ENCODE peak calls at places on chromosomes 4 and X, in ten cellular contexts. One of them, this sample, is unnamed.
A peak's percentile ranks its signal among the peaks of the same experiment; 100 is the strongest.

GRCh38 chr4:16684083-16684482 is 214.4 kb downstream of the LDB2 start:
- DNase-seq in H9: no peak
- DNase-seq in WTC11: no peak
- DNase-seq in tibial nerve: no peak
- DNase-seq in tibial artery: no peak
- DNase-seq in A549: no peak
- DNase-seq in fibroblast of mammary gland: peak; percentile 56
- DNase-seq in IMR-90: peak; percentile 91
- DNase-seq in GM12865: no peak
- DNase-seq in AG09309: peak; percentile 78
- DNase-seq in this sample: no peak

GRCh38 chr4:94516067-94516466 is 64.3 kb downstream of the PDLIM5 start:
- DNase-seq in H9: no peak
- DNase-seq in WTC11: no peak
- DNase-seq in tibial nerve: no peak
- DNase-seq in tibial artery: no peak
- DNase-seq in A549: no peak
- DNase-seq in fibroblast of mammary gland: peak; percentile 78
- DNase-seq in IMR-90: peak; percentile 95
- DNase-seq in GM12865: no peak
- DNase-seq in AG09309: no peak
- DNase-seq in this sample: no peak

GRCh38 chr4:174757736-174758135 is 71.3 kb downstream of the GLRA3 start:
- DNase-seq in H9: peak; percentile 42
- DNase-seq in WTC11: peak; percentile 20
- DNase-seq in tibial nerve: no peak
- DNase-seq in tibial artery: no peak
- DNase-seq in A549: no peak
- DNase-seq in fibroblast of mammary gland: no peak
- DNase-seq in IMR-90: no peak
- DNase-seq in GM12865: no peak
- DNase-seq in AG09309: no peak
- DNase-seq in this sample: no peak

GRCh38 chr4:138241281-138242075 is 671 bp downstream of the SLC7A11 start:
- DNase-seq in H9: no peak
- DNase-seq in WTC11: no peak
- DNase-seq in tibial nerve: no peak
- DNase-seq in tibial artery: no peak
- DNase-seq in A549: no peak
- DNase-seq in fibroblast of mammary gland: peak; percentile 28
- DNase-seq in IMR-90: peak; percentile 38
- DNase-seq in GM12865: peak; percentile 33
- DNase-seq in AG09309: no peak
- DNase-seq in this sample: no peak

GRCh38 chrX:118254611-118255010 is 91.3 kb upstream of the WDR44 start:
- DNase-seq in H9: peak; percentile 31
- DNase-seq in WTC11: peak; percentile 58
- DNase-seq in tibial nerve: peak; percentile 84
- DNase-seq in tibial artery: peak; percentile 64
- DNase-seq in A549: peak; percentile 25
- DNase-seq in fibroblast of mammary gland: peak; percentile 60
- DNase-seq in IMR-90: peak; percentile 57
- DNase-seq in GM12865: peak; percentile 61
- DNase-seq in AG09309: no peak
- DNase-seq in this sample: peak; percentile 42

GRCh38 chr4:23717528-23718248 is 172.2 kb downstream of the PPARGC1A start:
- DNase-seq in H9: no peak
- DNase-seq in WTC11: no peak
- DNase-seq in tibial nerve: no peak
- DNase-seq in tibial artery: no peak
- DNase-seq in A549: peak; percentile 37
- DNase-seq in fibroblast of mammary gland: peak; percentile 42
- DNase-seq in IMR-90: peak; percentile 31
- DNase-seq in GM12865: peak; percentile 7
- DNase-seq in AG09309: no peak
- DNase-seq in this sample: peak; percentile 27

GRCh38 chr4:177802149-177802548 is 359.9 kb upstream of the AGA start:
- DNase-seq in H9: no peak
- DNase-seq in WTC11: no peak
- DNase-seq in tibial nerve: no peak
- DNase-seq in tibial artery: no peak
- DNase-seq in A549: no peak
- DNase-seq in fibroblast of mammary gland: no peak
- DNase-seq in IMR-90: no peak
- DNase-seq in GM12865: no peak
- DNase-seq in AG09309: no peak
- DNase-seq in this sample: no peak

GRCh38 chrX:153408221-153408721 is 3.0 kb upstream of the ZFP92 start:
- DNase-seq in H9: no peak
- DNase-seq in WTC11: no peak
- DNase-seq in tibial nerve: no peak
- DNase-seq in tibial artery: no peak
- DNase-seq in A549: no peak
- DNase-seq in fibroblast of mammary gland: no peak
- DNase-seq in IMR-90: no peak
- DNase-seq in GM12865: no peak
- DNase-seq in AG09309: no peak
- DNase-seq in this sample: no peak

GRCh38 chr4:135575041-135575440 is 1373.5 kb upstream of the PABPC4L start:
- DNase-seq in H9: no peak
- DNase-seq in WTC11: no peak
- DNase-seq in tibial nerve: no peak
- DNase-seq in tibial artery: no peak
- DNase-seq in A549: no peak
- DNase-seq in fibroblast of mammary gland: no peak
- DNase-seq in IMR-90: no peak
- DNase-seq in GM12865: no peak
- DNase-seq in AG09309: no peak
- DNase-seq in this sample: no peak

GRCh38 chr4:142281999-142282398 is 564.1 kb downstream of the INPP4B start:
- DNase-seq in H9: no peak
- DNase-seq in WTC11: no peak
- DNase-seq in tibial nerve: no peak
- DNase-seq in tibial artery: no peak
- DNase-seq in A549: no peak
- DNase-seq in fibroblast of mammary gland: no peak
- DNase-seq in IMR-90: no peak
- DNase-seq in GM12865: no peak
- DNase-seq in AG09309: no peak
- DNase-seq in this sample: no peak

GRCh38 chrX:13646154-13646549 is 6.8 kb upstream of the TCEANC start:
- DNase-seq in H9: peak; percentile 65
- DNase-seq in WTC11: peak; percentile 63
- DNase-seq in tibial nerve: peak; percentile 70
- DNase-seq in tibial artery: peak; percentile 58
- DNase-seq in A549: peak; percentile 24
- DNase-seq in fibroblast of mammary gland: peak; percentile 69
- DNase-seq in IMR-90: peak; percentile 65
- DNase-seq in GM12865: peak; percentile 51
- DNase-seq in AG09309: no peak
- DNase-seq in this sample: peak; percentile 28

GRCh38 chrX:153504445-153505016 is 9.8 kb downstream of the BGN start:
- DNase-seq in H9: no peak
- DNase-seq in WTC11: no peak
- DNase-seq in tibial nerve: no peak
- DNase-seq in tibial artery: no peak
- DNase-seq in A549: no peak
- DNase-seq in fibroblast of mammary gland: no peak
- DNase-seq in IMR-90: no peak
- DNase-seq in GM12865: no peak
- DNase-seq in AG09309: no peak
- DNase-seq in this sample: no peak

GRCh38 chr4:87122252-87122651 is 98.2 kb downstream of the KLHL8 start:
- DNase-seq in H9: no peak
- DNase-seq in WTC11: no peak
- DNase-seq in tibial nerve: no peak
- DNase-seq in tibial artery: peak; percentile 42
- DNase-seq in A549: no peak
- DNase-seq in fibroblast of mammary gland: no peak
- DNase-seq in IMR-90: peak; percentile 34
- DNase-seq in GM12865: no peak
- DNase-seq in AG09309: no peak
- DNase-seq in this sample: no peak

GRCh38 chr4:7652451-7652871 is 217.7 kb upstream of the PSAPL1 start:
- DNase-seq in H9: no peak
- DNase-seq in WTC11: no peak
- DNase-seq in tibial nerve: no peak
- DNase-seq in tibial artery: no peak
- DNase-seq in A549: no peak
- DNase-seq in fibroblast of mammary gland: no peak
- DNase-seq in IMR-90: no peak
- DNase-seq in GM12865: no peak
- DNase-seq in AG09309: no peak
- DNase-seq in this sample: no peak

DNA sequence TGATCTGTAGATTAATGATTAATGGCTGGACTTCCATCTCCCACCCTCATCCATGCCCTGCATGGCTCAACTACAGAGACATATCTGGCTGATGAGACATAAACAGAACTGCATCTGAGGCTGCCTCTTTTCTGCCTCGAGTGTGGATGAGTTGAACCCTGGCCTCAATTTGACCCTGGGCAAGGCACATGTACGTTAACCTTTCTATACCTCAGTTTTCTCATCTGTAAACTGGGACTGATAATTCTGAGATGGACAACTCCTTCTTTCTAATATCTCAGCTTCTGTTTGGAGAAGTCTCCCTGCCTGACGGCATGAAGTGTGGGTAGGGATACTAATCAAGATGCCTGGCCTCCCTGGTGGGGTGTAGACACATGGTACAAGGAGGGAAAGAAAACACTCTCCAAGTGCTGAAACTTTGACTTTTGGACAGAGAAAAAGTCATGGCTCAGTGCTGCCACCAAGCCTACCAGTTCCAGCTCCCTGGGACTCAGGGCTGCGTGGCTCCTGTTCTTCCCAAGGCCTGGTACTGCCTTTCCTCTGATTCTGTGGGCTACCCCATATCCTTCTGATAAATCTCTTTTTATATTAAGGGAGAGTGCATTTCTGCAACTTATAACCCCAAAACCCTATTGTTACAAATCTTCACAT is 64.4 kb downstream of the HAUS3 start:
- DNase-seq in H9: no peak
- DNase-seq in WTC11: no peak
- DNase-seq in tibial nerve: no peak
- DNase-seq in tibial artery: no peak
- DNase-seq in A549: no peak
- DNase-seq in fibroblast of mammary gland: no peak
- DNase-seq in IMR-90: no peak
- DNase-seq in GM12865: no peak
- DNase-seq in AG09309: no peak
- DNase-seq in this sample: no peak
- TF ChIP-seq CTCF in H9: peak; percentile 45
- TF ChIP-seq CTCF in WTC11: no peak
- TF ChIP-seq CTCF in tibial nerve: no peak
- TF ChIP-seq CTCF in tibial artery: no peak
- TF ChIP-seq CTCF in A549: no peak
- TF ChIP-seq CTCF in fibroblast of mammary gland: no peak
- TF ChIP-seq CTCF in IMR-90: no peak
- TF ChIP-seq CTCF in GM12865: no peak
- TF ChIP-seq CTCF in AG09309: no peak
- TF ChIP-seq CTCF in this sample: peak; percentile 7

GRCh38 chrX:150568320-150569154 is at the start of gene MTM1:
- DNase-seq in H9: peak; percentile 97
- DNase-seq in WTC11: peak; percentile 91
- DNase-seq in tibial nerve: peak; percentile 80
- DNase-seq in tibial artery: peak; percentile 93
- DNase-seq in A549: peak; percentile 94
- DNase-seq in fibroblast of mammary gland: peak; percentile 90
- DNase-seq in IMR-90: peak; percentile 92
- DNase-seq in GM12865: peak; percentile 95
- DNase-seq in AG09309: peak; percentile 79
- DNase-seq in this sample: peak; percentile 94
- TF ChIP-seq CTCF in H9: no peak
- TF ChIP-seq CTCF in WTC11: no peak
- TF ChIP-seq CTCF in tibial nerve: no peak
- TF ChIP-seq CTCF in tibial artery: no peak
- TF ChIP-seq CTCF in A549: no peak
- TF ChIP-seq CTCF in fibroblast of mammary gland: no peak
- TF ChIP-seq CTCF in IMR-90: no peak
- TF ChIP-seq CTCF in GM12865: no peak
- TF ChIP-seq CTCF in AG09309: no peak
- TF ChIP-seq CTCF in this sample: no peak

GRCh38 chrX:47646636-47647035 is 3.7 kb downstream of the ELK1 start:
- DNase-seq in H9: no peak
- DNase-seq in WTC11: no peak
- DNase-seq in tibial nerve: no peak
- DNase-seq in tibial artery: no peak
- DNase-seq in A549: no peak
- DNase-seq in fibroblast of mammary gland: no peak
- DNase-seq in IMR-90: no peak
- DNase-seq in GM12865: no peak
- DNase-seq in AG09309: no peak
- DNase-seq in this sample: no peak

GRCh38 chrX:47643926-47644325 is 6.4 kb downstream of the ELK1 start:
- DNase-seq in H9: no peak
- DNase-seq in WTC11: no peak
- DNase-seq in tibial nerve: no peak
- DNase-seq in tibial artery: no peak
- DNase-seq in A549: no peak
- DNase-seq in fibroblast of mammary gland: peak; percentile 47
- DNase-seq in IMR-90: peak; percentile 47
- DNase-seq in GM12865: no peak
- DNase-seq in AG09309: no peak
- DNase-seq in this sample: no peak

GRCh38 chrX:47645530-47645929 is 4.8 kb downstream of the ELK1 start:
- DNase-seq in H9: no peak
- DNase-seq in WTC11: no peak
- DNase-seq in tibial nerve: no peak
- DNase-seq in tibial artery: no peak
- DNase-seq in A549: no peak
- DNase-seq in fibroblast of mammary gland: no peak
- DNase-seq in IMR-90: no peak
- DNase-seq in GM12865: no peak
- DNase-seq in AG09309: no peak
- DNase-seq in this sample: no peak

GRCh38 chrX:47648376-47648775 is 2.0 kb downstream of the ELK1 start:
- DNase-seq in H9: no peak
- DNase-seq in WTC11: no peak
- DNase-seq in tibial nerve: no peak
- DNase-seq in tibial artery: no peak
- DNase-seq in A549: no peak
- DNase-seq in fibroblast of mammary gland: no peak
- DNase-seq in IMR-90: peak; percentile 67
- DNase-seq in GM12865: no peak
- DNase-seq in AG09309: no peak
- DNase-seq in this sample: no peak

GRCh38 chrX:47644557-47645091 is 5.7 kb downstream of the ELK1 start:
- DNase-seq in H9: peak; percentile 54
- DNase-seq in WTC11: peak; percentile 25
- DNase-seq in tibial nerve: no peak
- DNase-seq in tibial artery: no peak
- DNase-seq in A549: peak; percentile 57
- DNase-seq in fibroblast of mammary gland: peak; percentile 47
- DNase-seq in IMR-90: peak; percentile 44
- DNase-seq in GM12865: no peak
- DNase-seq in AG09309: no peak
- DNase-seq in this sample: no peak
- TF ChIP-seq CTCF in H9: peak; percentile 61
- TF ChIP-seq CTCF in WTC11: peak; percentile 38
- TF ChIP-seq CTCF in tibial nerve: peak; percentile 35
- TF ChIP-seq CTCF in tibial artery: peak; percentile 24
- TF ChIP-seq CTCF in A549: peak; percentile 29
- TF ChIP-seq CTCF in fibroblast of mammary gland: peak; percentile 42
- TF ChIP-seq CTCF in IMR-90: peak; percentile 53
- TF ChIP-seq CTCF in GM12865: peak; percentile 27
- TF ChIP-seq CTCF in AG09309: peak; percentile 45
- TF ChIP-seq CTCF in this sample: peak; percentile 9

GRCh38 chr4:6032249-6033244 is 14.3 kb upstream of the C4orf50 start:
- DNase-seq in H9: no peak
- DNase-seq in WTC11: no peak
- DNase-seq in tibial nerve: no peak
- DNase-seq in tibial artery: no peak
- DNase-seq in A549: no peak
- DNase-seq in fibroblast of mammary gland: no peak
- DNase-seq in IMR-90: no peak
- DNase-seq in GM12865: no peak
- DNase-seq in AG09309: no peak
- DNase-seq in this sample: no peak
- TF ChIP-seq CTCF in H9: peak; percentile 25
- TF ChIP-seq CTCF in WTC11: no peak
- TF ChIP-seq CTCF in tibial nerve: no peak
- TF ChIP-seq CTCF in tibial artery: no peak
- TF ChIP-seq CTCF in A549: no peak
- TF ChIP-seq CTCF in fibroblast of mammary gland: no peak
- TF ChIP-seq CTCF in IMR-90: no peak
- TF ChIP-seq CTCF in GM12865: no peak
- TF ChIP-seq CTCF in AG09309: no peak
- TF ChIP-seq CTCF in this sample: no peak